ENCODE peak calls at places on chromosomes 6 and 20, in seven cellular contexts. Q, O, W, P, I, G and J are unnamed samples.

GRCh38 chr6:10553869-10554268 is 32.7 kb downstream of the GCNT2 start:
- DNase-seq in I (no peak), P (no peak), W (no peak), O (no peak), Q (no peak), G (no peak), J (no peak)

GRCh38 chr6:25399885-25400284 is 120.7 kb downstream of the CARMIL1 start:
- DNase-seq in W (no peak), O (no peak), P (no peak), G (no peak), Q (no peak), I (no peak), J (no peak)

GRCh38 chr6:168304752-168305015 is 14.9 kb downstream of the DACT2 start:
- DNase-seq in O (no peak), Q (no peak), W (no peak), P (no peak), G (no peak), I (no peak), J (no peak)

GRCh38 chr6:162442675-162443074 is 284.9 kb downstream of the PRKN start:
- DNase-seq in P (peak; percentile 86), Q (peak; percentile 36), G (no peak), I (no peak), W (no peak), O (peak; percentile 41), J (no peak)

GRCh38 chr6:141956046-141956761 is 176.5 kb upstream of the GJE1 start:
- DNase-seq in P (no peak), G (no peak), Q (no peak), W (no peak), I (peak; percentile 43), O (no peak), J (no peak)

GRCh38 chr20:34249291-34249690 is 8.1 kb downstream of the ASIP start:
- DNase-seq in G (no peak), W (peak; percentile 86), I (peak; percentile 54), P (no peak), Q (no peak), O (no peak), J (no peak)

GRCh38 chr20:19973920-19974620 is 43.1 kb upstream of the NAA20 start:
- DNase-seq in Q (no peak), O (no peak), I (peak; percentile 82), W (no peak), P (no peak), G (peak; percentile 79), J (no peak)

GRCh38 chr6:23349521-23350147 is 776.4 kb upstream of the NRSN1 start:
- DNase-seq in W (no peak), P (no peak), G (peak; percentile 94), I (peak; percentile 72), O (no peak), Q (no peak), J (peak; percentile 12)

GRCh38 chr6:154606457-154606856 is 96.0 kb upstream of the CNKSR3 start:
- DNase-seq in Q (no peak), W (no peak), I (no peak), O (no peak), P (no peak), G (peak; percentile 96), J (no peak)

GRCh38 chr20:3908667-3909066 is 19.5 kb downstream of the PANK2 start:
- DNase-seq in W (no peak), O (no peak), G (no peak), I (no peak), P (no peak), Q (no peak), J (no peak)

GRCh38 chr6:148464319-148465010 is 121.8 kb downstream of the SASH1 start:
- DNase-seq in P (peak; percentile 80), I (peak; percentile 82), W (peak; percentile 20), O (peak; percentile 53), Q (peak; percentile 63), G (peak; percentile 42), J (peak; percentile 48)

GRCh38 chr6:79028641-79029314 is 49.3 kb downstream of the PHIP start:
- DNase-seq in Q (no peak), P (no peak), I (no peak), O (no peak), W (no peak), G (no peak), J (no peak)

GRCh38 chr6:53928641-53929339 is 134.0 kb downstream of the LRRC1 start:
- DNase-seq in Q (peak; percentile 40), I (no peak), P (no peak), G (peak; percentile 59), O (no peak), W (no peak), J (peak; percentile 18)

GRCh38 chr6:142047934-142048592 is 84.7 kb upstream of the GJE1 start:
- DNase-seq in G (no peak), I (no peak), P (no peak), W (no peak), Q (no peak), O (no peak), J (no peak)

GRCh38 chr6:89346433-89346832 is 6.1 kb downstream of the UBE2J1 start:
- DNase-seq in O (no peak), P (no peak), W (no peak), Q (no peak), G (no peak), I (no peak), J (no peak)

GRCh38 chr6:156379946-156380707 is 397.1 kb upstream of the ARID1B start:
- DNase-seq in I (peak; percentile 38), O (no peak), W (no peak), P (no peak), Q (no peak), G (no peak), J (peak; percentile 10)

GRCh38 chr6:157241411-157241979 is 81.8 kb downstream of the TMEM242 start:
- DNase-seq in Q (no peak), P (no peak), W (no peak), O (no peak), G (no peak), I (peak; percentile 36), J (no peak)

GRCh38 chr20:31260326-31260932 is 3.0 kb downstream of the DEFB115 start:
- DNase-seq in P (peak; percentile 64), O (no peak), Q (peak; percentile 66), G (peak; percentile 8), W (peak; percentile 36), I (peak; percentile 3), J (peak; percentile 33)

GRCh38 chr6:113110211-113110610 is 746.9 kb upstream of the MARCKS start:
- DNase-seq in P (no peak), Q (no peak), I (no peak), O (no peak), G (no peak), W (no peak), J (no peak)

GRCh38 chr6:97437087-97437486 is 154.1 kb upstream of the MMS22L start:
- DNase-seq in W (no peak), G (peak; percentile 7), Q (peak; percentile 31), O (no peak), P (peak; percentile 77), I (peak; percentile 62), J (peak; percentile 19)

GRCh38 chr20:12975833-12976608 is 32.8 kb upstream of the SPTLC3 start:
- DNase-seq in G (no peak), W (no peak), Q (no peak), I (no peak), O (no peak), P (no peak), J (no peak)

GRCh38 chr6:134703206-134703605 is 246.7 kb downstream of the ALDH8A1 start:
- DNase-seq in G (no peak), Q (no peak), I (no peak), W (no peak), P (no peak), O (no peak), J (no peak)

GRCh38 chr6:149164199-149164745 is 153.2 kb upstream of the TAB2 start:
- DNase-seq in Q (no peak), P (peak; percentile 5), G (no peak), O (no peak), I (no peak), W (no peak), J (no peak)

GRCh38 chr6:29976588-29977424 is 34.5 kb downstream of the HLA-A start:
- DNase-seq in W (peak; percentile 83), Q (peak; percentile 77), P (peak; percentile 85), G (peak; percentile 70), I (peak; percentile 92), O (peak; percentile 54), J (peak; percentile 57)

GRCh38 chr6:105941616-105942412 is 144.3 kb upstream of the PRDM1 start:
- DNase-seq in P (no peak), O (no peak), I (peak; percentile 30), W (no peak), Q (no peak), G (peak; percentile 12), J (no peak)

GRCh38 chr6:148967546-148967945 is 220.7 kb downstream of the UST start:
- DNase-seq in O (no peak), P (no peak), Q (no peak), I (no peak), G (no peak), W (no peak), J (no peak)

GRCh38 chr6:42124223-42124836 is 18.1 kb downstream of the C6orf132 start:
- DNase-seq in G (no peak), W (no peak), P (no peak), Q (no peak), I (no peak), O (no peak), J (no peak)
- H2AFZ ChIP-seq in G (no peak overlapping the region), W (no peak overlapping the region), P (no peak overlapping the region), Q (no peak overlapping the region), I (no peak overlapping the region), O (no peak overlapping the region), J (no peak overlapping the region)

GRCh38 chr20:63839620-63840019 is 8.6 kb upstream of the ZBTB46 start:
- DNase-seq in I (no peak), W (no peak), P (no peak), G (no peak), O (no peak), Q (no peak), J (no peak)

GRCh38 chr20:63837134-63837429 is 6.0 kb upstream of the ZBTB46 start:
- DNase-seq in G (no peak), Q (no peak), I (no peak), P (no peak), O (no peak), W (no peak), J (no peak)

GRCh38 chr20:63836335-63837133 is 5.5 kb upstream of the ZBTB46 start:
- DNase-seq in Q (no peak), W (no peak), I (no peak), G (no peak), O (no peak), P (no peak), J (no peak)

GRCh38 chr20:63835031-63835858 is 4.2 kb upstream of the ZBTB46 start:
- DNase-seq in P (peak; percentile 98), W (no peak), O (peak; percentile 92), I (peak; percentile 99), Q (peak; percentile 96), G (peak; percentile 93), J (peak; percentile 90)

GRCh38 chr20:63837475-63837874 is 6.4 kb upstream of the ZBTB46 start:
- DNase-seq in P (no peak), G (peak; percentile 30), I (no peak), O (no peak), W (no peak), Q (no peak), J (no peak)
- H3K4me2 ChIP-seq in P (no peak overlapping the region), G (no peak overlapping the region), I (no peak overlapping the region), O (no peak overlapping the region), W (no peak overlapping the region), Q (no peak overlapping the region), J (no peak overlapping the region)

GRCh38 chr6:217048-217659 is 75.1 kb upstream of the DUSP22 start:
- DNase-seq in W (peak; percentile 51), I (peak; percentile 22), G (no peak), P (peak; percentile 84), Q (peak; percentile 34), O (no peak), J (peak; percentile 18)
- H2AFZ ChIP-seq in W (no peak overlapping the region), I (no peak overlapping the region), G (no peak overlapping the region), P (peak overlapping the region; percentile 56), Q (no peak overlapping the region), O (no peak overlapping the region), J (no peak overlapping the region)

GRCh38 chr6:71252960-71253359 is 35.7 kb upstream of the OGFRL1 start:
- DNase-seq in I (no peak), O (no peak), W (no peak), Q (no peak), G (no peak), P (no peak), J (no peak)
- H3K4me2 ChIP-seq in I (no peak overlapping the region), O (no peak overlapping the region), W (no peak overlapping the region), Q (no peak overlapping the region), G (no peak overlapping the region), P (peak overlapping the region; percentile 3), J (no peak overlapping the region)